ENCODE peak calls at places on chromosome 22, in nine cellular contexts. Q, L, V, Z, U, B, X, P and C are unnamed samples.

GRCh38 chr22:42304021-42304790 is 33.8 kb upstream of the TCF20 start:
- DNase-seq in Q (no peak), B (no peak), Z (no peak), V (no peak), P (no peak), L (peak; percentile 56), X (no peak), U (no peak), C (no peak)

GRCh38 chr22:33116846-33117547 is 58.8 kb upstream of the SYN3 start:
- DNase-seq in U (no peak), P (peak; percentile 58), X (no peak), V (no peak), Z (no peak), Q (no peak), B (no peak), L (no peak), C (no peak)

GRCh38 chr22:44357296-44357961 is 44.7 kb upstream of the SHISAL1 start:
- DNase-seq in Z (no peak), B (no peak), L (no peak), P (no peak), U (no peak), Q (no peak), V (no peak), X (no peak), C (no peak)

GRCh38 chr22:20249797-20250354 is 18.2 kb downstream of the RTN4R start:
- DNase-seq in Z (peak; percentile 63), V (no peak), Q (no peak), P (peak; percentile 41), B (peak; percentile 53), U (peak; percentile 41), L (no peak), X (no peak), C (no peak)

GRCh38 chr22:16131918-16132317 is 442.1 kb downstream of the POTEH start:
- DNase-seq in X (no peak), U (no peak), P (no peak), V (no peak), Z (no peak), B (no peak), L (no peak), Q (no peak), C (no peak)

GRCh38 chr22:19358195-19358594 is 66.7 kb upstream of the CLTCL1 start:
- DNase-seq in V (no peak), U (no peak), P (no peak), Q (no peak), B (no peak), L (no peak), Z (no peak), X (no peak), C (no peak)

GRCh38 chr22:27252282-27253049 is 549.1 kb downstream of the MN1 start:
- DNase-seq in B (peak; percentile 61), V (no peak), U (peak; percentile 4), L (no peak), P (peak; percentile 91), X (no peak), Q (no peak), Z (no peak), C (no peak)

GRCh38 chr22:38455063-38455529 is at the start of gene KCNJ4:
- DNase-seq in X (no peak), Z (no peak), U (no peak), V (no peak), L (no peak), Q (no peak), P (no peak), B (no peak), C (no peak)

GRCh38 chr22:26651840-26652239 is 5.5 kb upstream of the MIAT start:
- DNase-seq in V (no peak), Z (no peak), U (no peak), Q (no peak), B (no peak), X (no peak), P (no peak), L (no peak), C (no peak)

GRCh38 chr22:43312608-43313007 is 30.6 kb downstream of the SCUBE1 start:
- DNase-seq in V (no peak), Q (no peak), Z (no peak), P (no peak), U (no peak), X (no peak), L (no peak), B (no peak), C (no peak)

GRCh38 chr22:46942816-46943783 is 180.7 kb downstream of the TBC1D22A start:
- DNase-seq in U (no peak), B (peak; percentile 54), Q (peak; percentile 17), V (no peak), L (no peak), X (no peak), P (peak; percentile 46), Z (peak; percentile 35), C (no peak)

GRCh38 chr22:37517826-37518450 is 1.3 kb downstream of the CARD10 start:
- DNase-seq in U (no peak), P (peak; percentile 82), Q (no peak), B (no peak), V (no peak), Z (no peak), L (no peak), X (no peak), C (no peak)

GRCh38 chr22:24091551-24092420 is 80.7 kb downstream of the CABIN1 start:
- DNase-seq in U (no peak), P (no peak), V (no peak), Q (no peak), B (no peak), Z (peak; percentile 28), L (no peak), X (no peak), C (no peak)

GRCh38 chr22:40709752-40710413 is 30.6 kb downstream of the MCHR1 start:
- DNase-seq in Z (peak; percentile 49), X (no peak), U (no peak), L (no peak), B (peak; percentile 28), V (no peak), P (no peak), Q (no peak), C (no peak)

GRCh38 chr22:18065256-18065655 is 12.5 kb upstream of the PEX26 start:
- DNase-seq in Z (no peak), V (no peak), L (no peak), B (no peak), Q (no peak), X (no peak), U (no peak), P (peak; percentile 56), C (no peak)
- TF ChIP-seq CTCF in Z (no peak), V (peak; percentile 14), L (no peak), B (no peak), Q (no peak), X (no peak), U (no peak), P (no peak), C (no peak)

GRCh38 chr22:48510599-48510998 is 1317.1 kb downstream of the BRD1 start:
- DNase-seq in V (no peak), X (no peak), Z (no peak), B (no peak), U (no peak), P (no peak), Q (no peak), L (no peak), C (no peak)

GRCh38 chr22:48507171-48507570 is 1320.5 kb downstream of the BRD1 start:
- DNase-seq in X (no peak), U (no peak), Q (no peak), V (no peak), B (no peak), L (no peak), P (no peak), Z (no peak), C (no peak)

GRCh38 chr22:48505891-48506290 is 1321.8 kb downstream of the BRD1 start:
- DNase-seq in L (no peak), Z (no peak), V (no peak), U (no peak), X (no peak), Q (no peak), P (no peak), B (no peak), C (no peak)

GRCh38 chr22:48506506-48507145 is 1321.0 kb downstream of the BRD1 start:
- DNase-seq in B (no peak), U (no peak), P (no peak), Q (no peak), V (no peak), X (no peak), L (no peak), Z (no peak), C (no peak)

GRCh38 chr22:48507595-48508350 is 1319.9 kb downstream of the BRD1 start:
- DNase-seq in Z (no peak), P (no peak), L (no peak), U (no peak), Q (no peak), V (no peak), B (no peak), X (no peak), C (no peak)
- TF ChIP-seq CTCF in Z (no peak), P (no peak), L (no peak), U (no peak), Q (no peak), V (no peak), B (no peak), X (no peak), C (no peak)

DNA sequence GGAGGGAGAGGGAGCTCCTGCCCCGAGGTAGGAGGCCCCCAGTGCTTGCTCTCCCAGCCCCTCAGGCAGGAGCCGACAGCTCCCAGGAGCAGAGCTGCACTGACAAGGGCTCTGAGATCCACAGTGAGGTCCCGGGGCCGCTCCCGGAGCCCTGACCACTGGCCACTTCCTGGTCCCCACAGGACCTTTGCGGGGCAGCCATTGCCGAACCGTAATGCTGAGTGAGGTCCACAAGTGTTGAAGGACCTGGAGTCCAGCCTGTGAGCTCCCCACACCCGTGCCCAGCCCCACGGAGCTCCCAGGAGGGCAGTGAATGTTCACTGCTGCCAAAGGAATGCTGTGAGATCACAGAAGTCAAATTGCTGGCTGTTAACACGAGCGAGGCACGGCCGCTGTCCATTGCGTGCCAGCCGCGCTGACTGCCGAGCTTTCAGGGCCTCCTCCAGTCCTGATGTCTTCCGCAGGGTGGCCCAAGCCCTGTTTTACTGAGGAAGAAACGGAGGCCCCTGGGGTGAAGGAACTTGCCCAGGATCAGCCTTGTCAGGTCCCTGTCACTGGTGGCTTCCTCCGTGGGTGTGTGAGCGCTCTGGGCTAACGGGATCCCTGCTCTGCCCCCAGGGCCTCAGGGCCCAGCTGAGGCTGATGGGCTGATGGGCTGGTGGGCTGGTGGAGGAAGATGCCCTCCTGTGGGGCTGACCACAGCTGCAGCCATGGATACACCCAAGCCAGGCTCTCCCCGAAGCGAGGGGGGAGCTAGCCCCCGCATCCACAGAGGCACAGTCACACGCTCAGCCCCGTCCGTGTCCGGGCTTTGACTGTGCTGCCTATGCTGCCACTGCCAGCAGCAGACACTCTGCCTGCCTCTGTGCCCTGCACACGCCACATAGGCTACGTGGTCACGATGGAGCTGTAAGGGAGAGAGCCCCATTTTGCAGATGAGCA is 70.8 kb downstream of the WNT7B start:
- DNase-seq in L (peak; percentile 28), B (no peak), U (no peak), V (no peak), X (no peak), Q (no peak), P (no peak), Z (no peak), C (no peak)
- TF ChIP-seq CTCF in L (no peak), B (no peak), U (no peak), V (no peak), X (no peak), Q (no peak), P (no peak), Z (no peak), C (no peak)

DNA sequence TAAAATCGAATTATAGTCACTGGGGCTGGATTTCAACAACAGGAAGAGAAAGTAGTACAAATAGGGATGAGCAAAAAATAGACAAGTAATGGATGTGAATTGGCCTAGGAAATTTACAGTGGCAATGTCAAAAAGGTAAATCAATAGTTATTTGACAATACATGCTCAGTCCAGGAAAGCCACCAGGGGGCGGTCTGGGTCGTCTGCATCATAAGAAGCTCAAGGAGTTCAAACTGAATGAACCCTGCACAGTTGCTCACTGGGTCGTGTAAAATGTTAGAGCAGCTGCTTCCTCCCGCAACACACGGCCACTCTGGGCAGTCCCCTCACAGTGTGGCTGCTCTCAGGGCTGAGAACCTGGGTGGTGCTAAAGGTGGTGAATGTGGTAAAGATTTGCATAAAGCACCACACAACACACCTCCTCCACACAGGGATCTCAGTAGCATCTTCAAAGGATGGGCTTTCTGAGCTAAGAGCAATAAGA is 85.9 kb downstream of the ZNF280B start:
- DNase-seq in Q (peak; percentile 74), U (peak; percentile 75), Z (peak; percentile 90), B (peak; percentile 46), P (peak; percentile 72), V (no peak), L (peak; percentile 87), X (peak; percentile 56), C (no peak)
- TF ChIP-seq CTCF in Q (peak; percentile 59), U (peak; percentile 77), Z (peak; percentile 76), B (peak; percentile 46), P (peak; percentile 85), V (peak; percentile 63), L (peak; percentile 85), X (peak; percentile 86), C (peak; percentile 91)